ENCODE peak calls at places on chromosomes 13 and 19, in seven cellular contexts. One of them, this sample, is unnamed.

GRCh38 chr13:50911051-50911690 is 1.6 kb downstream of the RNASEH2B start:
- DNase-seq in CD8-positive, alpha-beta T cell: no peak
- DNase-seq in heart left ventricle: no peak
- DNase-seq in IMR-90: no peak
- DNase-seq in right atrium auricular region: no peak
- DNase-seq in A549: no peak
- DNase-seq in suprapubic skin: no peak
- DNase-seq in this sample: no peak

GRCh38 chr13:95741584-95742563 is 64.9 kb downstream of the DNAJC3 start:
- DNase-seq in CD8-positive, alpha-beta T cell: no peak
- DNase-seq in heart left ventricle: no peak
- DNase-seq in IMR-90: no peak
- DNase-seq in right atrium auricular region: no peak
- DNase-seq in A549: no peak
- DNase-seq in suprapubic skin: no peak
- DNase-seq in this sample: no peak

GRCh38 chr13:92768592-92768991 is 458.0 kb upstream of the GPC6 start:
- DNase-seq in CD8-positive, alpha-beta T cell: no peak
- DNase-seq in heart left ventricle: no peak
- DNase-seq in IMR-90: no peak
- DNase-seq in right atrium auricular region: no peak
- DNase-seq in A549: no peak
- DNase-seq in suprapubic skin: no peak
- DNase-seq in this sample: no peak

GRCh38 chr19:7602935-7603497 is 7.4 kb downstream of the CAMSAP3 start:
- DNase-seq in CD8-positive, alpha-beta T cell: no peak
- DNase-seq in heart left ventricle: no peak
- DNase-seq in IMR-90: no peak
- DNase-seq in right atrium auricular region: no peak
- DNase-seq in A549: no peak
- DNase-seq in suprapubic skin: no peak
- DNase-seq in this sample: no peak

GRCh38 chr13:98869408-98870090 is 108.3 kb downstream of the DOCK9 start:
- DNase-seq in CD8-positive, alpha-beta T cell: no peak
- DNase-seq in heart left ventricle: peak; percentile 31
- DNase-seq in IMR-90: no peak
- DNase-seq in right atrium auricular region: no peak
- DNase-seq in A549: no peak
- DNase-seq in suprapubic skin: no peak
- DNase-seq in this sample: peak; percentile 41

GRCh38 chr13:111659842-111660241 is 339.4 kb downstream of the TEX29 start:
- DNase-seq in CD8-positive, alpha-beta T cell: no peak
- DNase-seq in heart left ventricle: no peak
- DNase-seq in IMR-90: no peak
- DNase-seq in right atrium auricular region: no peak
- DNase-seq in A549: no peak
- DNase-seq in suprapubic skin: no peak
- DNase-seq in this sample: peak; percentile 29

GRCh38 chr13:97261254-97262015 is 39.3 kb downstream of the MBNL2 start:
- DNase-seq in CD8-positive, alpha-beta T cell: no peak
- DNase-seq in heart left ventricle: no peak
- DNase-seq in IMR-90: no peak
- DNase-seq in right atrium auricular region: no peak
- DNase-seq in A549: no peak
- DNase-seq in suprapubic skin: no peak
- DNase-seq in this sample: no peak

GRCh38 chr13:114122591-114123211 is 9.7 kb downstream of the RASA3 start:
- DNase-seq in CD8-positive, alpha-beta T cell: no peak
- DNase-seq in heart left ventricle: no peak
- DNase-seq in IMR-90: no peak
- DNase-seq in right atrium auricular region: no peak
- DNase-seq in A549: no peak
- DNase-seq in suprapubic skin: no peak
- DNase-seq in this sample: no peak

GRCh38 chr13:41017153-41017552 is 2.0 kb downstream of the ELF1 start:
- DNase-seq in CD8-positive, alpha-beta T cell: no peak
- DNase-seq in heart left ventricle: no peak
- DNase-seq in IMR-90: no peak
- DNase-seq in right atrium auricular region: no peak
- DNase-seq in A549: no peak
- DNase-seq in suprapubic skin: no peak
- DNase-seq in this sample: no peak

GRCh38 chr13:107811233-107811632 is 404.1 kb downstream of the LIG4 start:
- DNase-seq in CD8-positive, alpha-beta T cell: no peak
- DNase-seq in heart left ventricle: no peak
- DNase-seq in IMR-90: no peak
- DNase-seq in right atrium auricular region: no peak
- DNase-seq in A549: no peak
- DNase-seq in suprapubic skin: no peak
- DNase-seq in this sample: no peak

GRCh38 chr13:107809125-107809524 is 406.2 kb downstream of the LIG4 start:
- DNase-seq in CD8-positive, alpha-beta T cell: no peak
- DNase-seq in heart left ventricle: no peak
- DNase-seq in IMR-90: peak; percentile 52
- DNase-seq in right atrium auricular region: no peak
- DNase-seq in A549: no peak
- DNase-seq in suprapubic skin: no peak
- DNase-seq in this sample: no peak

GRCh38 chr13:107808388-107808787 is 406.9 kb downstream of the LIG4 start:
- DNase-seq in CD8-positive, alpha-beta T cell: no peak
- DNase-seq in heart left ventricle: no peak
- DNase-seq in IMR-90: peak; percentile 62
- DNase-seq in right atrium auricular region: no peak
- DNase-seq in A549: no peak
- DNase-seq in suprapubic skin: no peak
- DNase-seq in this sample: no peak

GRCh38 chr13:107807306-107808073 is 407.8 kb downstream of the LIG4 start:
- DNase-seq in CD8-positive, alpha-beta T cell: no peak
- DNase-seq in heart left ventricle: no peak
- DNase-seq in IMR-90: no peak
- DNase-seq in right atrium auricular region: no peak
- DNase-seq in A549: no peak
- DNase-seq in suprapubic skin: no peak
- DNase-seq in this sample: no peak

DNA sequence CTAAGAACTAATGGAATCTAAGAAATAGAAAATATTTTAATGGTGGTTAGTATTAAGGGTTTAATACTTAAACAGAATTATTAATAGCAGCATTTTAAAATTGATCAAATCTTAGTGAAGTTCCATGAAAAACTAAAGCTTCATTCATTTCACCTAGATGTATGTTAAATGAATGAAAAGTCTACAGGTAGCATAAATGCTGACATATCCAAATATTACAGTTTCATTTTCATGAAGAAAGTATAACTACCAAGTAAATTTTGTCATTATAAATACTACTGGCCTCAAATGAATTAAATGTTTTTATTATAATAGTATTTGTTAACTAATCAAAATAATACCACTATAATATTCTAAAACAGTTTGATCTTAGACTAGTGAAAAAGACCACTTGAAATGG is 403.3 kb downstream of the LIG4 start:
- DNase-seq in CD8-positive, alpha-beta T cell: no peak
- DNase-seq in heart left ventricle: no peak
- DNase-seq in IMR-90: no peak
- DNase-seq in right atrium auricular region: no peak
- DNase-seq in A549: no peak
- DNase-seq in suprapubic skin: no peak
- DNase-seq in this sample: no peak
- TF ChIP-seq CTCF in CD8-positive, alpha-beta T cell: no peak
- TF ChIP-seq CTCF in heart left ventricle: no peak
- TF ChIP-seq CTCF in IMR-90: no peak
- TF ChIP-seq CTCF in right atrium auricular region: no peak
- TF ChIP-seq CTCF in A549: no peak
- TF ChIP-seq CTCF in suprapubic skin: no peak
- TF ChIP-seq CTCF in this sample: no peak

DNA sequence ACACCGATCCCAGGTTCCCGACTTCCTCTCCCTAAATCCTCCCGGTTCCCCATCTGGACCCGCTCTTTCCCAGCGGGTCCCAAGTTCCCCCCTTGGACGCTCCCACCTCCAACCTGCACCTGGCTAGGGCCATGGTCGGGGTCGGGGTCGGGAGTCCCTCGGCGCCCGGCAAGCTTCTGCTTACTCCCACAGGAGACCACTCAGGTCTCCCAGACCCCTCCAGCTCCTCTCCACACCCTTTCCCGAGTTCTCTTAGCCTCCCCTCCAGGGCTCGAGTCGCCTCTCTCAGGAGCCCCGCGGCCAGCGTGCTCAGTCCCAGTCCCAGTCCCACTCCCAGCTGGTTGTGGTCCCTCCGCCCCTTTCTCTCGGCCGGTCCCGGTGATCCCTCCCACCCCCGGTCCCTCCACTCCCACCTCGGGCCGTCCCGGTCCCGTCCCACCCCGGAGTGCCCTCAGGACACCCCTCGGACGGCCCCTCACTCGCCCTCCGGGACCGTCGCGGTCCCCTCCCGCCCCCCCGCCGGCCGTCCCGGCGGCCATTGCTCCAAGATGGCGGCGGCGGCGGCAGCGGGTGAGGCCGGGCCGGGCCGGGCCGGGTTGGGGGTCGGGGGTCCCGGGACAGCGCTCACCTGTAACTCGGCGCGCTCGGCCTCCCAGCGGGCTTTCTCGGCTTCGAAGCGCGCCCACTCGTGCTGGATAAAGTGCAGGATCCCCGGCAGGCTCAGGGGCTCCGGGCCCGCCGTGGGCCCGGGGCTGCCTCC is at the start of gene FKRP:
- DNase-seq in CD8-positive, alpha-beta T cell: peak; percentile 37
- DNase-seq in heart left ventricle: no peak
- DNase-seq in IMR-90: no peak
- DNase-seq in right atrium auricular region: no peak
- DNase-seq in A549: peak; percentile 54
- DNase-seq in suprapubic skin: no peak
- DNase-seq in this sample: no peak
- H3K4me1 ChIP-seq in CD8-positive, alpha-beta T cell: peaks cover 33% of the 10 kb centered on the region
- H3K4me1 ChIP-seq in heart left ventricle: peaks cover 15% of the 10 kb centered on the region
- H3K4me1 ChIP-seq in IMR-90: peaks cover 10% of the 10 kb centered on the region
- H3K4me1 ChIP-seq in right atrium auricular region: peaks cover 54% of the 10 kb centered on the region
- H3K4me1 ChIP-seq in A549: peaks cover 17% of the 10 kb centered on the region
- H3K4me1 ChIP-seq in suprapubic skin: peaks cover 49% of the 10 kb centered on the region
- H3K4me1 ChIP-seq in this sample: peaks cover 41% of the 10 kb centered on the region

GRCh38 chr13:94552095-94552494 is 43.9 kb downstream of the TGDS start:
- DNase-seq in CD8-positive, alpha-beta T cell: no peak
- DNase-seq in heart left ventricle: no peak
- DNase-seq in IMR-90: no peak
- DNase-seq in right atrium auricular region: no peak
- DNase-seq in A549: no peak
- DNase-seq in suprapubic skin: no peak
- DNase-seq in this sample: no peak
- H3K4me3 ChIP-seq in CD8-positive, alpha-beta T cell: no peak overlapping the region
- H3K4me3 ChIP-seq in heart left ventricle: no peak overlapping the region
- H3K4me3 ChIP-seq in IMR-90: no peak overlapping the region
- H3K4me3 ChIP-seq in right atrium auricular region: no peak overlapping the region
- H3K4me3 ChIP-seq in A549: no peak overlapping the region
- H3K4me3 ChIP-seq in suprapubic skin: no peak overlapping the region
- H3K4me3 ChIP-seq in this sample: no peak overlapping the region

GRCh38 chr13:105436946-105437345 is 1098.5 kb downstream of the EFNB2 start:
- DNase-seq in CD8-positive, alpha-beta T cell: no peak
- DNase-seq in heart left ventricle: no peak
- DNase-seq in IMR-90: no peak
- DNase-seq in right atrium auricular region: no peak
- DNase-seq in A549: no peak
- DNase-seq in suprapubic skin: no peak
- DNase-seq in this sample: no peak

GRCh38 chr13:105428816-105429215 is 1106.6 kb downstream of the EFNB2 start:
- DNase-seq in CD8-positive, alpha-beta T cell: no peak
- DNase-seq in heart left ventricle: no peak
- DNase-seq in IMR-90: peak; percentile 66
- DNase-seq in right atrium auricular region: no peak
- DNase-seq in A549: no peak
- DNase-seq in suprapubic skin: no peak
- DNase-seq in this sample: no peak

GRCh38 chr13:105426454-105426853 is 1109.0 kb downstream of the EFNB2 start:
- DNase-seq in CD8-positive, alpha-beta T cell: no peak
- DNase-seq in heart left ventricle: no peak
- DNase-seq in IMR-90: no peak
- DNase-seq in right atrium auricular region: no peak
- DNase-seq in A549: no peak
- DNase-seq in suprapubic skin: no peak
- DNase-seq in this sample: no peak

DNA sequence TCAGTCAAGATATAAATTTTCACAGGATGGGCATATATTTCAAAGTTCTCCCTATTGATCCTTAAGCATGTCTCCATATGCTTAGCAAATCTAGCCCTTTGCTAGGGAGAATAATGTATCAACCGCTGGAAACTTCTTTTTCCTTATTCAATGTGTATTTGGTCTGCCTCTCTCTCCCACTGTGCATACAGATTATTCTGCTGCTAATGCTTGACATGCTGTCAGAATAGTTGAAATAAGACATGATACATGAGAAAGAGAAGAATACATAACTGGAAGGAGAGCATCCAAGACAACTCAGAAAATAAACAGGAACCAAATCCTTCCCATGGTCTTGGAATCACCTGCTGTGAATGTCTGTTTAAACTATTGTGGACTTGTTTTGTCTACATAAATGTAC is 1103.1 kb downstream of the EFNB2 start:
- DNase-seq in CD8-positive, alpha-beta T cell: no peak
- DNase-seq in heart left ventricle: no peak
- DNase-seq in IMR-90: no peak
- DNase-seq in right atrium auricular region: no peak
- DNase-seq in A549: no peak
- DNase-seq in suprapubic skin: no peak
- DNase-seq in this sample: no peak
- TF ChIP-seq CTCF in CD8-positive, alpha-beta T cell: no peak
- TF ChIP-seq CTCF in heart left ventricle: no peak
- TF ChIP-seq CTCF in IMR-90: no peak
- TF ChIP-seq CTCF in right atrium auricular region: no peak
- TF ChIP-seq CTCF in A549: no peak
- TF ChIP-seq CTCF in suprapubic skin: no peak
- TF ChIP-seq CTCF in this sample: no peak

This sample was measured in heart right ventricle.